ENCODE peak calls at places on chromosome 20, in four cellular contexts. S is choroid plexus epithelial cell, K is astrocyte of the spinal cord, X is AG04450. P is an unnamed sample.

GRCh38 chr20:58086763-58087566 is 141.5 kb downstream of the ANKRD60 start:
- DNase-seq in S (peak), X (no peak), K (peak), P (peak)

GRCh38 chr20:15061061-15061430 is 723.6 kb upstream of the FLRT3 start:
- DNase-seq in S (no peak), K (no peak), X (no peak), P (no peak)

GRCh38 chr20:58537831-58538230 is 22.6 kb upstream of the APCDD1L start:
- DNase-seq in K (no peak), X (no peak), S (no peak), P (no peak)

GRCh38 chr20:24770628-24771556 is 178.2 kb upstream of the CST7 start:
- DNase-seq in S (no peak), K (no peak), X (no peak), P (no peak)

GRCh38 chr20:40744494-40745175 is 55.6 kb upstream of the MAFB start:
- DNase-seq in X (no peak), K (no peak), S (no peak), P (no peak)

GRCh38 chr20:11585752-11586352 is 331.8 kb upstream of the BTBD3 start:
- DNase-seq in K (peak), S (peak), X (no peak), P (peak)

GRCh38 chr20:9617940-9618339 is 103.5 kb downstream of the LAMP5 start:
- DNase-seq in S (peak), X (no peak), K (peak), P (no peak)

GRCh38 chr20:25696384-25697131 is at the start of gene ZNF337:
- DNase-seq in S (peak), K (peak), X (peak), P (peak)

GRCh38 chr20:37517371-37517748 is 3.7 kb upstream of the NNAT start:
- DNase-seq in K (no peak), X (no peak), S (no peak), P (no peak)

DNA sequence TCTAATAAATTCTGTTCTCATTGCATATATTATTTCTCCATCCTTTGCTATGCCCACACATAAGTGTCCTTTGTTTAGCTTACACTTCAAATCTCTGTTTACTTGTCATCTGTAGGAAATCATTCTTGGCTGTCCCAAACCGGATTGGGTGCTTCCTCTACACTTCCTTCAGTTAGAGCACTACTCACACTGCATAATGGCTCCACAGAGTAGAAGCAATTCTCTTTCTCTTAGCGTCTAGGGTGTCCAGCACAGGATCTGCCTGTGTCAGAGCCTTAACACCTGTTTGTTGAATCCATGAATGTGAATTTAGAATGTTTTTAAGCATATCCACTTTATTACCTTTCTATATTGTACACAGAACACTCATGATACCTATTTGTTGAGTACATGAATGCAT is 87.0 kb upstream of the BMP2 start:
- DNase-seq in X (no peak), S (no peak), K (no peak), P (no peak)
- H3K4me3 ChIP-seq in X (no peak), S (no peak), K (no peak), P (no peak)

GRCh38 chr20:20410678-20411077 is 42.8 kb downstream of the INSM1 start:
- DNase-seq in X (no peak), S (peak), K (no peak), P (no peak)
- H3K4me3 ChIP-seq in X (no peak), S (no peak), K (no peak), P (no peak)

GRCh38 chr20:46148313-46149213 is 30.4 kb downstream of the CD40 start:
- DNase-seq in X (no peak), S (no peak), K (no peak), P (no peak)
- H3K4me3 ChIP-seq in X (no peak), S (no peak), K (no peak), P (no peak)

GRCh38 chr20:33664085-33664761 is 2.1 kb downstream of the C20orf144 start:
- DNase-seq in S (no peak), K (no peak), X (no peak), P (no peak)
- H3K4me3 ChIP-seq in S (peak), K (peak), X (peak), P (peak)

GRCh38 chr20:35542990-35543389 is 1.1 kb downstream of the ERGIC3 start:
- DNase-seq in X (no peak), K (no peak), S (no peak), P (no peak)
- H3K4me3 ChIP-seq in X (no peak), K (no peak), S (no peak), P (peak)

GRCh38 chr20:36313936-36314335 is 7.8 kb downstream of the DLGAP4 start:
- DNase-seq in S (no peak), X (no peak), K (no peak), P (no peak)
- H3K4me3 ChIP-seq in S (no peak), X (no peak), K (no peak), P (no peak)

DNA sequence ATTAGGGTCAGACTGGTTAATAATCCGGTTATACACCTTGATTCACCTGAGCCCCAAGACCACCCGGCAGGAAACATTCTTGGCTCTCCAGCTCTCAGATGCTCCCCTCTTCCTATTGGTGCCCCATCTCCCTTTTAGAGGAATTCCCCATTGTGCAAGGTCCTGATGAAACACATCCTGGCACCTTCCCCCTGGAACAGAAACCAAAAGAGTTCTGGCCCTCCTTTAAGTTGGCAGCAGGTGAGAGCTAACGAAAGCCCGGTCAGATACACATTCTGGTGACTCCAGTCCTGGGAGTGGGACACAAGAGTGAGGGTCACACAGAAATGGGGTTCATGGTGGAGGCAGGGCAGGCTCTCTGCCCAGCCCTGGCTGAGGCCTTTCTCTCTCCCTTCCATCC is 32.2 kb downstream of the RSPO4 start:
- DNase-seq in S (no peak), K (no peak), X (no peak), P (no peak)
- H3K4me3 ChIP-seq in S (no peak), K (no peak), X (no peak), P (no peak)

GRCh38 chr20:62651285-62652021 is 9.2 kb downstream of the SLCO4A1 start:
- DNase-seq in X (no peak), S (peak), K (no peak), P (peak)
- H3K4me3 ChIP-seq in X (no peak), S (no peak), K (no peak), P (no peak)

GRCh38 chr20:51076841-51077543 is 54.1 kb upstream of the KCNG1 start:
- DNase-seq in X (no peak), S (no peak), K (no peak), P (no peak)

GRCh38 chr20:51082988-51083387 is 60.1 kb upstream of the KCNG1 start:
- DNase-seq in S (no peak), X (no peak), K (no peak), P (no peak)

GRCh38 chr20:51074062-51074461 is 51.2 kb upstream of the KCNG1 start:
- DNase-seq in X (no peak), K (no peak), S (no peak), P (no peak)

GRCh38 chr20:51079488-51079887 is 56.6 kb upstream of the KCNG1 start:
- DNase-seq in X (no peak), S (no peak), K (no peak), P (no peak)

GRCh38 chr20:51077601-51078000 is 54.7 kb upstream of the KCNG1 start:
- DNase-seq in X (no peak), K (no peak), S (no peak), P (no peak)
- H3K4me3 ChIP-seq in X (no peak), K (no peak), S (no peak), P (no peak)